ENCODE peak calls at places on chromosome 2, in ten cellular contexts. F, I, B, T, Y, R, D, E, W and A are unnamed samples. For H3K4me1, the result is how much of the 10 kb centered on the place peaks cover.

GRCh38 chr2:240249423-240250149 is 109.1 kb upstream of the OTOS start:
- DNase-seq in F (no peak), I (no peak), B (no peak), T (no peak), Y (no peak), R (no peak), D (no peak), E (no peak), W (no peak), A (no peak)

GRCh38 chr2:151437630-151438029 is 27.9 kb downstream of the RIF1 start:
- DNase-seq in F (no peak), I (peak), B (no peak), T (peak), Y (no peak), R (no peak), D (no peak), E (no peak), W (no peak), A (no peak)

GRCh38 chr2:203238711-203239526 is at the start of gene CYP20A1:
- DNase-seq in F (peak), I (peak), B (peak), T (peak), Y (peak), R (peak), D (peak), E (peak), W (peak), A (peak)

GRCh38 chr2:109507217-109507616 is 106.5 kb downstream of the SEPTIN10 start:
- DNase-seq in F (no peak), I (no peak), B (no peak), T (no peak), Y (no peak), R (no peak), D (no peak), E (no peak), W (no peak), A (no peak)

GRCh38 chr2:229173810-229174359 is 97.2 kb downstream of the PID1 start:
- DNase-seq in F (no peak), I (no peak), B (no peak), T (no peak), Y (no peak), R (no peak), D (no peak), E (no peak), W (no peak), A (no peak)

GRCh38 chr2:234953116-234954031 is 1.6 kb downstream of the SH3BP4 start:
- DNase-seq in F (no peak), I (no peak), B (peak), T (no peak), Y (no peak), R (no peak), D (no peak), E (no peak), W (peak), A (peak)

GRCh38 chr2:216023055-216023648 is 9.8 kb upstream of the MREG start:
- DNase-seq in F (no peak), I (peak), B (peak), T (peak), Y (no peak), R (peak), D (no peak), E (no peak), W (no peak), A (peak)

GRCh38 chr2:100895934-100896685 is 76.2 kb downstream of the NPAS2 start:
- DNase-seq in F (peak), I (no peak), B (no peak), T (no peak), Y (no peak), R (peak), D (no peak), E (no peak), W (no peak), A (no peak)

GRCh38 chr2:54065411-54065810 is 50.0 kb upstream of the ACYP2 start:
- DNase-seq in F (no peak), I (no peak), B (no peak), T (peak), Y (no peak), R (no peak), D (no peak), E (no peak), W (no peak), A (no peak)

GRCh38 chr2:208064220-208064951 is 39.1 kb upstream of the PLEKHM3 start:
- DNase-seq in F (no peak), I (peak), B (no peak), T (peak), Y (no peak), R (no peak), D (peak), E (no peak), W (no peak), A (no peak)

GRCh38 chr2:77831471-77831870 is 309.3 kb upstream of the LRRTM4 start:
- DNase-seq in F (no peak), I (no peak), B (no peak), T (no peak), Y (no peak), R (no peak), D (no peak), E (no peak), W (no peak), A (no peak)

GRCh38 chr2:235692671-235693171 is 198.9 kb downstream of the AGAP1 start:
- DNase-seq in F (no peak), I (no peak), B (no peak), T (no peak), Y (no peak), R (no peak), D (no peak), E (no peak), W (no peak), A (no peak)

GRCh38 chr2:207504513-207505171 is 25.1 kb upstream of the CREB1 start:
- DNase-seq in F (peak), I (no peak), B (no peak), T (peak), Y (peak), R (peak), D (no peak), E (no peak), W (no peak), A (peak)

GRCh38 chr2:134690629-134691215 is 28.1 kb downstream of the TMEM163 start:
- DNase-seq in F (no peak), I (no peak), B (peak), T (no peak), Y (no peak), R (no peak), D (no peak), E (no peak), W (no peak), A (no peak)

GRCh38 chr2:22487541-22487940 is 897.4 kb upstream of the KLHL29 start:
- DNase-seq in F (no peak), I (no peak), B (no peak), T (no peak), Y (no peak), R (no peak), D (no peak), E (no peak), W (no peak), A (no peak)

GRCh38 chr2:197030090-197030489 is 103.6 kb upstream of the PGAP1 start:
- DNase-seq in F (no peak), I (no peak), B (no peak), T (no peak), Y (no peak), R (no peak), D (no peak), E (no peak), W (no peak), A (no peak)

GRCh38 chr2:46538393-46538792 is 59.0 kb downstream of the TMEM247 start:
- DNase-seq in F (no peak), I (no peak), B (peak), T (peak), Y (no peak), R (no peak), D (no peak), E (no peak), W (no peak), A (no peak)

GRCh38 chr2:171086352-171087290 is 74.1 kb downstream of the TLK1 start:
- DNase-seq in F (peak), I (peak), B (peak), T (peak), Y (no peak), R (peak), D (peak), E (no peak), W (no peak), A (peak)

GRCh38 chr2:143946436-143947385 is 573.2 kb downstream of the ZEB2 start:
- DNase-seq in F (no peak), I (no peak), B (no peak), T (no peak), Y (no peak), R (no peak), D (no peak), E (no peak), W (no peak), A (no peak)

GRCh38 chr2:118102433-118103082 is 14.3 kb downstream of the INSIG2 start:
- DNase-seq in F (no peak), I (no peak), B (no peak), T (peak), Y (no peak), R (no peak), D (no peak), E (no peak), W (no peak), A (no peak)

GRCh38 chr2:114111329-114111728 is 221.4 kb downstream of the ACTR3 start:
- DNase-seq in F (no peak), I (no peak), B (no peak), T (no peak), Y (no peak), R (no peak), D (no peak), E (no peak), W (no peak), A (no peak)

GRCh38 chr2:178514664-178515063 is 34.4 kb downstream of the PLEKHA3 start:
- DNase-seq in F (no peak), I (no peak), B (no peak), T (peak), Y (no peak), R (no peak), D (no peak), E (no peak), W (no peak), A (no peak)

GRCh38 chr2:214492152-214492551 is 81.3 kb downstream of the VWC2L start:
- DNase-seq in F (no peak), I (no peak), B (no peak), T (no peak), Y (no peak), R (no peak), D (peak), E (no peak), W (no peak), A (no peak)

GRCh38 chr2:68980956-68981355 is 6.5 kb downstream of the GKN1 start:
- DNase-seq in F (no peak), I (no peak), B (no peak), T (no peak), Y (no peak), R (peak), D (no peak), E (no peak), W (no peak), A (no peak)

GRCh38 chr2:5926896-5927512 is 234.8 kb downstream of the SOX11 start:
- DNase-seq in F (no peak), I (no peak), B (no peak), T (no peak), Y (no peak), R (no peak), D (no peak), E (no peak), W (no peak), A (no peak)

GRCh38 chr2:205730701-205731271 is 48.5 kb downstream of the NRP2 start:
- DNase-seq in F (no peak), I (no peak), B (no peak), T (peak), Y (no peak), R (no peak), D (no peak), E (no peak), W (no peak), A (no peak)

GRCh38 chr2:50902365-50902764 is 129.6 kb downstream of the NRXN1 start:
- DNase-seq in F (no peak), I (no peak), B (no peak), T (no peak), Y (no peak), R (no peak), D (no peak), E (no peak), W (no peak), A (no peak)

GRCh38 chr2:190911813-190912212 is 31.2 kb downstream of the GLS start:
- DNase-seq in F (no peak), I (peak), B (no peak), T (peak), Y (no peak), R (no peak), D (peak), E (no peak), W (no peak), A (no peak)

GRCh38 chr2:123913266-123913810 is 111.7 kb upstream of the CNTNAP5 start:
- DNase-seq in F (no peak), I (no peak), B (no peak), T (no peak), Y (no peak), R (no peak), D (no peak), E (no peak), W (no peak), A (no peak)

GRCh38 chr2:123916512-123916911 is 108.6 kb upstream of the CNTNAP5 start:
- DNase-seq in F (no peak), I (no peak), B (no peak), T (no peak), Y (no peak), R (no peak), D (no peak), E (no peak), W (no peak), A (no peak)

DNA sequence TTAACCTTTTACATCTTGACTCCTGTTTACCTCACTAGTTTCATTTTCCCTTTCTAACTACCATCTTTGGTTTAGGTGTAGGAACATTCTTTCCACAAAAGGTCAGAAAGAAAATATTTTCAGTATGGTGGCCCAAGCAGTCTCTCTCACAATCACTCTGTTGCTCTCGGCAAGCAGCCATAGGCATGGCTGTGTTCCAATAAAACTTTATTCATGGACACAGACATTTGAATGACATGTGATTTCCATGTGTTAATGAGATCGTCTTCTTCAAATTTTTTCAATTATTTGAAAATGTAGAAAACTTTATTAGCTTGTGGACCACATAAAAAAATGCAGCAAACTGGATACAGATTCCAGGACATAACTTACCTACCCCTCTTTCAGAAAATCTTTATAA is 109.7 kb upstream of the CNTNAP5 start:
- DNase-seq in F (no peak), I (no peak), B (no peak), T (no peak), Y (no peak), R (no peak), D (no peak), E (no peak), W (no peak), A (no peak)
- TF ChIP-seq POLR2A in F (no peak), I (no peak), B (no peak), T (no peak), Y (no peak), R (no peak), D (no peak), E (no peak), W (no peak), A (no peak)

GRCh38 chr2:58715344-58715743 is 474.2 kb upstream of the FANCL start:
- DNase-seq in F (no peak), I (no peak), B (no peak), T (no peak), Y (no peak), R (no peak), D (no peak), E (no peak), W (no peak), A (no peak)
- H3K4me3 ChIP-seq in F (no peak), I (no peak), B (no peak), T (no peak), Y (no peak), R (no peak), D (no peak), E (no peak), W (no peak), A (no peak)

GRCh38 chr2:119251652-119252051 is 28.0 kb downstream of the STEAP3 start:
- DNase-seq in F (no peak), I (no peak), B (no peak), T (no peak), Y (no peak), R (no peak), D (no peak), E (no peak), W (no peak), A (no peak)

GRCh38 chr2:119250891-119251290 is 27.3 kb downstream of the STEAP3 start:
- DNase-seq in F (peak), I (no peak), B (no peak), T (no peak), Y (peak), R (no peak), D (no peak), E (peak), W (no peak), A (no peak)

GRCh38 chr2:119253760-119254600 is 30.3 kb downstream of the STEAP3 start:
- DNase-seq in F (no peak), I (no peak), B (no peak), T (no peak), Y (no peak), R (no peak), D (no peak), E (no peak), W (no peak), A (no peak)

GRCh38 chr2:119253114-119253702 is 29.6 kb downstream of the STEAP3 start:
- DNase-seq in F (no peak), I (no peak), B (no peak), T (peak), Y (no peak), R (no peak), D (no peak), E (no peak), W (no peak), A (no peak)

GRCh38 chr2:119252186-119253113 is 28.8 kb downstream of the STEAP3 start:
- DNase-seq in F (peak), I (peak), B (no peak), T (peak), Y (no peak), R (no peak), D (no peak), E (peak), W (no peak), A (no peak)
- H3K4me1 ChIP-seq in F (under half), I (half or more), B (under half), T (under half), Y (under half), R (under half), D (under half), E (under half), W (under half), A (under half)

GRCh38 chr2:11746807-11747459 is 501 bp downstream of the LPIN1 start:
- DNase-seq in F (no peak), I (peak), B (peak), T (peak), Y (no peak), R (peak), D (no peak), E (peak), W (no peak), A (peak)

GRCh38 chr2:11744631-11745394 is 1.6 kb upstream of the LPIN1 start:
- DNase-seq in F (no peak), I (peak), B (no peak), T (peak), Y (peak), R (peak), D (no peak), E (peak), W (no peak), A (no peak)

GRCh38 chr2:11745613-11746375 is 638 bp upstream of the LPIN1 start:
- DNase-seq in F (no peak), I (no peak), B (no peak), T (no peak), Y (no peak), R (peak), D (no peak), E (no peak), W (no peak), A (no peak)

GRCh38 chr2:11748018-11748860 is 1.8 kb downstream of the LPIN1 start:
- DNase-seq in F (no peak), I (no peak), B (no peak), T (no peak), Y (no peak), R (no peak), D (no peak), E (no peak), W (no peak), A (no peak)

DNA sequence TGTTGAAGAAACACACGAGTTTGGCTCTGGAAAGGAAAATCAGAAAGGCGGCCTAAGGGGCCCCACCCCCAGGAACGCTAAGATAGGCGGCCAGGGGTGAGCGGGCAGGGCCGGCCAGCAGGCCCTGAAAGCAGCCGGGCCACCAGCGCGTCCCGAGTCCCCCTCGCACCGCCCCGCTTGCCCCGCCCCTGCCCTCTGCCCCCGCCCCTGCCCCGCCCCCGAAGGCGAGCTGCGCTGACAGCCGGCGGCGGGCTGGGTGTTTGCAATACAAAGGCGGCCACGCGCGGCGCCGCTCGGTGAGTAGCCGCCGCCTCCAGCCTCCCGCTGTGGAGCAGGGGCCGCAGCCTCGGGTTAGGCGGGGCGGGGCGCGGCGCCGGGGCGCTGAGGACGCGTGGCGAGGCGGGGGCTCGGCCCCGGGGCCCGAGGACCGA is at the start of gene LPIN1:
- DNase-seq in F (peak), I (peak), B (peak), T (peak), Y (peak), R (peak), D (no peak), E (peak), W (peak), A (peak)
- TF ChIP-seq POLR2A in F (peak), I (peak), B (peak), T (peak), Y (peak), R (peak), D (peak), E (peak), W (no peak), A (peak)

GRCh38 chr2:218559021-218559420 is 9.1 kb downstream of the USP37 start:
- DNase-seq in F (no peak), I (no peak), B (no peak), T (no peak), Y (no peak), R (peak), D (no peak), E (no peak), W (no peak), A (no peak)

GRCh38 chr2:218555527-218555926 is 12.6 kb downstream of the USP37 start:
- DNase-seq in F (no peak), I (no peak), B (no peak), T (no peak), Y (no peak), R (no peak), D (no peak), E (no peak), W (no peak), A (no peak)
- H3K4me3 ChIP-seq in F (no peak), I (no peak), B (no peak), T (no peak), Y (no peak), R (no peak), D (no peak), E (no peak), W (no peak), A (no peak)